ENCODE peak calls at places on chromosome 21, in nine cellular contexts. E, S, I, F, Q, G, P, U and R are unnamed samples.

GRCh38 chr21:25936776-25937175 is 202.0 kb downstream of the GABPA start:
- DNase-seq in E (no peak), S (no peak), F (peak; percentile 19), I (no peak), P (no peak), Q (no peak), U (no peak), G (no peak), R (no peak)

GRCh38 chr21:19999369-20000272 is 998.6 kb upstream of the NCAM2 start:
- DNase-seq in F (no peak), U (no peak), P (peak; percentile 23), S (no peak), Q (no peak), G (no peak), E (no peak), I (no peak), R (no peak)

GRCh38 chr21:46605759-46606426 is 1.0 kb upstream of the S100B start:
- DNase-seq in E (no peak), F (no peak), U (peak; percentile 40), I (peak; percentile 71), P (peak; percentile 8), Q (no peak), G (peak; percentile 47), S (no peak), R (no peak)

GRCh38 chr21:30238168-30238567 is 22.3 kb upstream of the CLDN8 start:
- DNase-seq in S (no peak), P (no peak), E (no peak), U (no peak), Q (no peak), I (no peak), F (no peak), G (no peak), R (no peak)

GRCh38 chr21:26385721-26386120 is 187.4 kb downstream of the CYYR1 start:
- DNase-seq in Q (no peak), F (peak; percentile 63), I (no peak), G (no peak), U (no peak), S (no peak), E (no peak), P (no peak), R (no peak)

GRCh38 chr21:18716578-18717138 is 313.1 kb upstream of the TMPRSS15 start:
- DNase-seq in G (no peak), U (peak; percentile 3), I (no peak), P (no peak), E (no peak), F (peak; percentile 50), S (no peak), Q (no peak), R (no peak)

GRCh38 chr21:46196733-46197132 is 12.5 kb upstream of the SPATC1L start:
- DNase-seq in Q (peak; percentile 35), I (peak; percentile 9), U (peak; percentile 57), E (no peak), P (no peak), F (no peak), G (no peak), S (peak; percentile 29), R (no peak)

GRCh38 chr21:28543975-28544374 is 448.7 kb downstream of the LTN1 start:
- DNase-seq in Q (no peak), I (no peak), U (no peak), G (no peak), E (no peak), P (no peak), F (no peak), S (no peak), R (no peak)

GRCh38 chr21:25929859-25930520 is 195.2 kb downstream of the GABPA start:
- DNase-seq in Q (no peak), U (no peak), S (no peak), I (no peak), G (no peak), P (peak; percentile 17), F (no peak), E (no peak), R (peak; percentile 27)

GRCh38 chr21:46124926-46125845 is 27.3 kb downstream of the COL6A2 start:
- DNase-seq in G (peak; percentile 12), S (peak; percentile 49), U (no peak), I (peak; percentile 35), E (peak; percentile 25), F (no peak), P (no peak), Q (peak; percentile 41), R (no peak)

GRCh38 chr21:41283211-41283818 is 33.3 kb upstream of the FAM3B start:
- DNase-seq in I (peak; percentile 60), U (peak; percentile 85), G (peak; percentile 50), S (no peak), F (peak; percentile 90), E (peak; percentile 45), P (peak; percentile 62), Q (no peak), R (peak; percentile 12)

GRCh38 chr21:46038871-46039397 is 57.4 kb downstream of the COL6A1 start:
- DNase-seq in S (peak; percentile 95), Q (peak; percentile 46), U (no peak), F (no peak), G (no peak), P (no peak), I (no peak), E (no peak), R (peak; percentile 31)

GRCh38 chr21:37855568-37856391 is 60.5 kb downstream of the KCNJ6 start:
- DNase-seq in U (no peak), P (no peak), S (no peak), Q (peak; percentile 40), I (no peak), E (no peak), F (no peak), G (no peak), R (no peak)

GRCh38 chr21:14116080-14116481 is 94.7 kb downstream of the LIPI start:
- DNase-seq in I (no peak), Q (no peak), E (no peak), S (no peak), P (no peak), G (no peak), U (peak; percentile 15), F (no peak), R (no peak)

GRCh38 chr21:43196789-43197188 is 28.0 kb downstream of the CRYAA start:
- DNase-seq in I (no peak), G (no peak), P (no peak), U (peak; percentile 77), Q (no peak), E (peak; percentile 15), S (peak; percentile 33), F (peak; percentile 75), R (peak; percentile 40)
- H3K4me1 ChIP-seq in I (no peaks in the 10 kb centered on the region), G (no peaks in the 10 kb centered on the region), P (peaks cover 11% of the 10 kb centered on the region), U (no peaks in the 10 kb centered on the region), Q (no peaks in the 10 kb centered on the region), E (no peaks in the 10 kb centered on the region), S (peaks cover 9% of the 10 kb centered on the region), F (peaks cover 42% of the 10 kb centered on the region), R (peaks cover 9% of the 10 kb centered on the region)

GRCh38 chr21:33019885-33020557 is 5.7 kb upstream of the OLIG2 start:
- DNase-seq in E (peak; percentile 51), F (no peak), I (no peak), P (peak; percentile 49), G (no peak), Q (peak; percentile 77), U (no peak), S (no peak), R (no peak)
- H3K27me3 ChIP-seq in E (peaks cover 68% of the 10 kb centered on the region), F (peaks cover 64% of the 10 kb centered on the region), I (peaks cover 65% of the 10 kb centered on the region), P (peaks cover 62% of the 10 kb centered on the region), G (peaks cover 7% of the 10 kb centered on the region), Q (peaks cover 78% of the 10 kb centered on the region), U (peaks cover 59% of the 10 kb centered on the region), S (peaks cover 2% of the 10 kb centered on the region), R (peaks cover 75% of the 10 kb centered on the region)

GRCh38 chr21:33978585-33978984 is 63.0 kb upstream of the ATP5PO start:
- DNase-seq in I (no peak), S (no peak), E (no peak), P (no peak), Q (no peak), F (no peak), G (no peak), U (no peak), R (no peak)

GRCh38 chr21:33975548-33976081 is 60.0 kb upstream of the ATP5PO start:
- DNase-seq in F (peak; percentile 79), I (peak; percentile 83), E (no peak), U (peak; percentile 42), G (no peak), S (no peak), Q (peak; percentile 39), P (no peak), R (no peak)

GRCh38 chr21:33976082-33976979 is 60.7 kb upstream of the ATP5PO start:
- DNase-seq in P (peak; percentile 87), U (no peak), F (peak; percentile 98), S (no peak), G (no peak), E (no peak), I (peak; percentile 76), Q (peak; percentile 43), R (peak; percentile 35)

GRCh38 chr21:33976980-33977720 is 61.5 kb upstream of the ATP5PO start:
- DNase-seq in U (no peak), F (no peak), G (no peak), P (no peak), I (no peak), Q (peak; percentile 13), S (no peak), E (no peak), R (no peak)

DNA sequence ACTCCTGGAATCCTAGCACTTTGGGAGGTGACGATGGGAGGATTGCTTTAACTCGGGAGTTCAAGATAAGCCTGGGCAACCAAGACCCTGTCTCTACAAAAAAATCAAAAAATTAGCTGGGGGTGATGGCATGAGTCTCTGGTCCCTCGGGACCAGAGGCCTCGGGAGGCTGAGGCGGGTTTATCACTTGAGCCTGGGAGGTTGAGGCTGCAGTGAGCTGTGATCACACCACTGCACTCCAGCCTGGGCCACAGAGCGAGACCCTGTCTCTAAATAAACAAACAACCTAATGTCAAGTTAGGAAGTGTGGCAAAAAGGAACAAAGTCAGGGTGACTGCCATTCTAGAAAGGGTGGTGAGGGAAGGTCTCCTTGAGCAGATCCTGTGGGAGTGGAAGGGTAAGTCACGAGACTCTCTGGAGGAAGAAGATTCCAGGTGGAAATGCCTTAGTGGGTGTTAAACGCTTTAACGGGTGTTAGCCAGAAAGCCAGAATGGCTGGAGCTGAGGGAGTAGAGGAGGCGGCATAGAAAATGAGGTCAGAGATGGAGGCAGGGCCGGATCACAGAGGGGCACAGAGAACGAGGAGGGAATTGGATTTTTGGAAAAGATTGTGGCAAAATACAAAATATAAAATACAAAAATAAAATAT is 62.2 kb upstream of the ATP5PO start:
- DNase-seq in Q (peak; percentile 26), F (no peak), E (no peak), G (no peak), S (no peak), U (no peak), P (no peak), I (no peak), R (no peak)
- H3K4me1 ChIP-seq in Q (peaks cover 9% of the 10 kb centered on the region), F (peaks cover 35% of the 10 kb centered on the region), E (peaks cover 5% of the 10 kb centered on the region), G (no peaks in the 10 kb centered on the region), S (no peaks in the 10 kb centered on the region), U (no peaks in the 10 kb centered on the region), P (peaks cover 12% of the 10 kb centered on the region), I (peaks cover 32% of the 10 kb centered on the region), R (peaks cover 19% of the 10 kb centered on the region)

GRCh38 chr21:33067457-33067856 is 2.5 kb upstream of the OLIG1 start:
- DNase-seq in P (no peak), U (no peak), I (no peak), G (no peak), E (no peak), Q (no peak), S (no peak), F (no peak), R (no peak)
- H3K27me3 ChIP-seq in P (peaks cover 51% of the 10 kb centered on the region), U (peaks cover 45% of the 10 kb centered on the region), I (peaks cover 33% of the 10 kb centered on the region), G (no peaks in the 10 kb centered on the region), E (peaks cover 52% of the 10 kb centered on the region), Q (peaks cover 81% of the 10 kb centered on the region), S (no peaks in the 10 kb centered on the region), F (peaks cover 72% of the 10 kb centered on the region), R (peaks cover 15% of the 10 kb centered on the region)